ENCODE peak calls at places on chromosomes 11 and 22, in six cellular contexts. T is AG10803, Z is epithelial cell of proximal tubule, K is AG04450, B is fibroblast of mammary gland, U is A549. G is an unnamed sample.

GRCh38 chr11:118436639-118437045 is 350 bp downstream of the KMT2A start:
- DNase-seq in T (no peak), Z (no peak), B (peak), U (no peak), K (no peak), G (no peak)

GRCh38 chr22:38718414-38718813 is 12.7 kb downstream of the GTPBP1 start:
- DNase-seq in Z (no peak), B (peak), T (peak), U (peak), K (no peak), G (no peak)

GRCh38 chr22:19765477-19766234 is 5.1 kb downstream of the TBX1 start:
- DNase-seq in Z (no peak), T (peak), U (no peak), K (no peak), B (no peak), G (no peak)

GRCh38 chr11:107275632-107276031 is 182.0 kb downstream of the CWF19L2 start:
- DNase-seq in T (no peak), B (peak), Z (no peak), U (no peak), K (no peak), G (no peak)

GRCh38 chr22:37739611-37740049 is 42.8 kb downstream of the TRIOBP start:
- DNase-seq in K (no peak), Z (no peak), B (no peak), U (no peak), T (no peak), G (no peak)

GRCh38 chr11:13868710-13869403 is 93.7 kb upstream of the SPON1 start:
- DNase-seq in U (no peak), T (no peak), Z (no peak), B (no peak), K (no peak), G (no peak)

GRCh38 chr11:26297179-26297970 is 34.6 kb upstream of the ANO3 start:
- DNase-seq in B (peak), T (peak), Z (peak), U (peak), K (peak), G (peak)

GRCh38 chr22:48367731-48368130 is 1459.9 kb downstream of the BRD1 start:
- DNase-seq in U (no peak), Z (no peak), B (no peak), K (no peak), T (peak), G (no peak)

GRCh38 chr22:19723990-19724827 is 870 bp downstream of the GP1BB start:
- DNase-seq in K (no peak), T (no peak), Z (no peak), U (no peak), B (peak), G (no peak)

GRCh38 chr11:47186076-47186936 is at the start of gene PACSIN3:
- DNase-seq in Z (no peak), T (no peak), K (no peak), B (no peak), U (peak), G (no peak)

GRCh38 chr11:34756591-34756990 is 135.7 kb downstream of the EHF start:
- DNase-seq in K (no peak), T (no peak), Z (no peak), B (no peak), U (no peak), G (no peak)

GRCh38 chr11:1694064-1694845 is 2.7 kb upstream of the KRTAP5-6 start:
- DNase-seq in Z (no peak), K (peak), T (peak), U (peak), B (peak), G (peak)

GRCh38 chr11:6320411-6321207 is at the start of gene CAVIN3:
- DNase-seq in K (peak), T (peak), U (peak), B (peak), Z (no peak), G (no peak)

GRCh38 chr11:100716848-100717247 is 29.8 kb downstream of the ARHGAP42 start:
- DNase-seq in Z (no peak), B (no peak), T (no peak), U (no peak), K (no peak), G (no peak)

GRCh38 chr22:41856484-41856883 is 23.6 kb downstream of the SREBF2 start:
- DNase-seq in T (no peak), B (no peak), U (no peak), K (no peak), Z (no peak), G (no peak)

GRCh38 chr22:24119476-24119875 is 61.8 kb upstream of the SUSD2 start:
- DNase-seq in K (no peak), B (no peak), Z (no peak), U (no peak), T (no peak), G (no peak)

GRCh38 chr11:46446343-46446751 is 54.8 kb upstream of the CHRM4 start:
- DNase-seq in T (peak), K (no peak), B (peak), U (no peak), Z (no peak), G (no peak)

GRCh38 chr11:71396548-71397123 is 51.6 kb downstream of the DHCR7 start:
- DNase-seq in T (no peak), Z (no peak), U (no peak), K (no peak), B (no peak), G (no peak)

GRCh38 chr11:61773826-61774225 is 18.6 kb downstream of the TMEM258 start:
- DNase-seq in U (no peak), K (no peak), Z (no peak), B (no peak), T (no peak), G (no peak)

GRCh38 chr11:1342946-1343345 is 33.5 kb upstream of the TOLLIP start:
- DNase-seq in K (no peak), T (no peak), Z (no peak), B (no peak), U (no peak), G (no peak)

GRCh38 chr11:46378296-46378695 is 3.2 kb upstream of the MDK start:
- DNase-seq in U (no peak), K (no peak), Z (no peak), B (no peak), T (no peak), G (no peak)

GRCh38 chr11:9672288-9672916 is 8.5 kb downstream of the SWAP70 start:
- DNase-seq in T (no peak), Z (no peak), B (no peak), K (no peak), U (no peak), G (no peak)

GRCh38 chr11:19777032-19777341 is 64.3 kb downstream of the NAV2 start:
- DNase-seq in K (no peak), T (no peak), Z (no peak), B (no peak), U (peak), G (no peak)

GRCh38 chr11:6319879-6320410 is 356 bp downstream of the CAVIN3 start:
- DNase-seq in B (peak), U (peak), T (peak), Z (no peak), K (peak), G (no peak)

GRCh38 chr11:57792060-57792541 is 30.5 kb downstream of the CTNND1 start:
- DNase-seq in U (no peak), T (peak), Z (no peak), K (no peak), B (peak), G (no peak)

GRCh38 chr11:88171982-88172381 is 3.3 kb downstream of the RAB38 start:
- DNase-seq in Z (no peak), T (no peak), K (no peak), B (no peak), U (no peak), G (no peak)

GRCh38 chr11:88178211-88178610 is 3.0 kb upstream of the RAB38 start:
- DNase-seq in B (peak), Z (no peak), K (no peak), U (no peak), T (peak), G (no peak)

GRCh38 chr11:88175707-88176066 is 444 bp upstream of the RAB38 start:
- DNase-seq in T (peak), Z (peak), K (no peak), B (no peak), U (no peak), G (no peak)

GRCh38 chr11:88174627-88175003 is 628 bp downstream of the RAB38 start:
- DNase-seq in B (peak), Z (peak), T (peak), K (peak), U (peak), G (no peak)

GRCh38 chr11:88175004-88175706 is at the start of gene RAB38:
- DNase-seq in Z (no peak), U (no peak), B (no peak), T (no peak), K (no peak), G (no peak)
- H3K4me3 ChIP-seq in Z (peak), U (peak), B (peak), T (peak), K (peak), G (peak)

GRCh38 chr11:69362315-69362714 is 68.4 kb downstream of the MYEOV start:
- DNase-seq in T (no peak), U (no peak), Z (no peak), K (no peak), B (no peak), G (no peak)
- TF ChIP-seq CTCF in T (no peak), U (no peak), Z (no peak), K (no peak), B (no peak), G (no peak)

GRCh38 chr11:68121067-68121899 is at the start of gene CHKA:
- DNase-seq in K (peak), Z (no peak), T (peak), U (peak), B (peak), G (no peak)

GRCh38 chr11:68120212-68121066 is 749 bp downstream of the CHKA start:
- DNase-seq in K (no peak), B (peak), T (peak), Z (no peak), U (no peak), G (no peak)

GRCh38 chr11:68116892-68117435 is 4.2 kb downstream of the CHKA start:
- DNase-seq in T (no peak), K (no peak), Z (no peak), U (no peak), B (no peak), G (no peak)

GRCh38 chr11:68117896-68118470 is 3.2 kb downstream of the CHKA start:
- DNase-seq in K (no peak), T (no peak), U (no peak), B (no peak), Z (no peak), G (no peak)

GRCh38 chr11:68118753-68119448 is 2.3 kb downstream of the CHKA start:
- DNase-seq in Z (no peak), B (no peak), K (no peak), T (no peak), U (no peak), G (peak)
- H3K4me3 ChIP-seq in Z (peak), B (no peak), K (no peak), T (no peak), U (no peak), G (peak)

DNA sequence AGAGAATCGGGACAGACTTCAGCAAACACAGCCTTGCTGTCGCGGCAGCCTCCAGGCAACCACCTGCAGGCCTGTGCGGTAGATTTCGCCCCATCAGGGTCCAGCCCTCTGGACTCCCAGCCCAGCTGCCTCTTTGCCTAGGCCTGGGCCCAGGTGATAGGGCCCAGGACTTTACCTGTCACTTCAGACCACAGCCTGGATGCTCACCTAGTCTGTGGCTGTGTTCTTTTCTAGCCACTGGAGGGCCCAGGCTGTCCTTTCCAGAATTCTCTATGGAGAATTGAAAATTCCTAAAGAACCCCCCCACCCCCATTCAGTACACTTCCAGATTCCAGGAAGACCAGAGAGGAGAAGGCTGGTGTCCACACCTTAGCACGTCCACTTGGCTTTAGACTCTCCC is 30.6 kb upstream of the RAB1B start:
- DNase-seq in U (no peak), K (no peak), B (no peak), T (no peak), Z (no peak), G (no peak)
- TF ChIP-seq CTCF in U (no peak), K (no peak), B (no peak), T (no peak), Z (peak), G (no peak)

GRCh38 chr11:112159098-112159761 is 4.7 kb downstream of the IL18 start:
- DNase-seq in B (no peak), Z (no peak), K (no peak), U (no peak), T (no peak), G (no peak)
- H3K4me3 ChIP-seq in B (no peak), Z (no peak), K (no peak), U (peak), T (no peak), G (no peak)

GRCh38 chr22:27317156-27317555 is 484.4 kb downstream of the MN1 start:
- DNase-seq in T (no peak), U (no peak), B (no peak), Z (no peak), K (no peak), G (no peak)
- TF ChIP-seq CTCF in T (peak), U (no peak), B (peak), Z (peak), K (peak), G (peak)